ENCODE peak calls at places on chromosomes 3 and 15, in six cellular contexts. One of them, this sample, is unnamed.

GRCh38 chr3:116112686-116113085 is 332.6 kb downstream of the LSAMP start:
- DNase-seq in IMR-90: peak
- DNase-seq in H9: no peak
- DNase-seq in neuronal stem cell: no peak
- DNase-seq in H1: no peak
- DNase-seq in trophoblast cell: no peak
- DNase-seq in this sample: peak

GRCh38 chr3:71580636-71581215 is 2.8 kb downstream of the FOXP1 start:
- DNase-seq in IMR-90: no peak
- DNase-seq in H9: no peak
- DNase-seq in neuronal stem cell: no peak
- DNase-seq in H1: no peak
- DNase-seq in trophoblast cell: no peak
- DNase-seq in this sample: no peak

GRCh38 chr3:195900426-195901355 is 7.7 kb downstream of the TNK2 start:
- DNase-seq in IMR-90: peak
- DNase-seq in H9: no peak
- DNase-seq in neuronal stem cell: no peak
- DNase-seq in H1: no peak
- DNase-seq in trophoblast cell: no peak
- DNase-seq in this sample: no peak

GRCh38 chr3:46705751-46706572 is 4.8 kb downstream of the TMIE start:
- DNase-seq in IMR-90: peak
- DNase-seq in H9: no peak
- DNase-seq in neuronal stem cell: no peak
- DNase-seq in H1: no peak
- DNase-seq in trophoblast cell: peak
- DNase-seq in this sample: peak

GRCh38 chr3:100720423-100720822 is 11.1 kb downstream of the TFG start:
- DNase-seq in IMR-90: no peak
- DNase-seq in H9: peak
- DNase-seq in neuronal stem cell: peak
- DNase-seq in H1: peak
- DNase-seq in trophoblast cell: no peak
- DNase-seq in this sample: no peak

GRCh38 chr15:78264304-78265136 is at the start of gene DNAJA4:
- DNase-seq in IMR-90: no peak
- DNase-seq in H9: peak
- DNase-seq in neuronal stem cell: no peak
- DNase-seq in H1: peak
- DNase-seq in trophoblast cell: no peak
- DNase-seq in this sample: no peak

GRCh38 chr3:10291641-10292040 is 1.1 kb downstream of the GHRL start:
- DNase-seq in IMR-90: no peak
- DNase-seq in H9: no peak
- DNase-seq in neuronal stem cell: no peak
- DNase-seq in H1: no peak
- DNase-seq in trophoblast cell: no peak
- DNase-seq in this sample: no peak

GRCh38 chr15:41480396-41481140 is 13.1 kb upstream of the ITPKA start:
- DNase-seq in IMR-90: no peak
- DNase-seq in H9: no peak
- DNase-seq in neuronal stem cell: no peak
- DNase-seq in H1: no peak
- DNase-seq in trophoblast cell: no peak
- DNase-seq in this sample: no peak

GRCh38 chr3:184908859-184909258 is 96.9 kb downstream of the VPS8 start:
- DNase-seq in IMR-90: no peak
- DNase-seq in H9: peak
- DNase-seq in neuronal stem cell: no peak
- DNase-seq in H1: no peak
- DNase-seq in trophoblast cell: no peak
- DNase-seq in this sample: no peak

GRCh38 chr3:57793737-57794187 is 37.7 kb downstream of the SLMAP start:
- DNase-seq in IMR-90: peak
- DNase-seq in H9: no peak
- DNase-seq in neuronal stem cell: no peak
- DNase-seq in H1: no peak
- DNase-seq in trophoblast cell: no peak
- DNase-seq in this sample: peak

GRCh38 chr3:39468108-39468436 is 592 bp downstream of the MOBP start:
- DNase-seq in IMR-90: no peak
- DNase-seq in H9: no peak
- DNase-seq in neuronal stem cell: no peak
- DNase-seq in H1: no peak
- DNase-seq in trophoblast cell: no peak
- DNase-seq in this sample: no peak

GRCh38 chr3:192409203-192409837 is 318.0 kb downstream of the FGF12 start:
- DNase-seq in IMR-90: no peak
- DNase-seq in H9: peak
- DNase-seq in neuronal stem cell: peak
- DNase-seq in H1: peak
- DNase-seq in trophoblast cell: no peak
- DNase-seq in this sample: peak

GRCh38 chr15:52208306-52208946 is 17.2 kb upstream of the GNB5 start:
- DNase-seq in IMR-90: peak
- DNase-seq in H9: peak
- DNase-seq in neuronal stem cell: peak
- DNase-seq in H1: peak
- DNase-seq in trophoblast cell: peak
- DNase-seq in this sample: peak

GRCh38 chr3:52934626-52935530 is 37.5 kb upstream of the STIMATE start:
- DNase-seq in IMR-90: peak
- DNase-seq in H9: peak
- DNase-seq in neuronal stem cell: peak
- DNase-seq in H1: no peak
- DNase-seq in trophoblast cell: peak
- DNase-seq in this sample: peak

GRCh38 chr3:58537412-58538301 is 667 bp upstream of the ACOX2 start:
- DNase-seq in IMR-90: no peak
- DNase-seq in H9: no peak
- DNase-seq in neuronal stem cell: no peak
- DNase-seq in H1: no peak
- DNase-seq in trophoblast cell: no peak
- DNase-seq in this sample: peak

GRCh38 chr3:125585595-125586223 is 9.6 kb downstream of the OSBPL11 start:
- DNase-seq in IMR-90: peak
- DNase-seq in H9: peak
- DNase-seq in neuronal stem cell: peak
- DNase-seq in H1: peak
- DNase-seq in trophoblast cell: peak
- DNase-seq in this sample: peak

GRCh38 chr3:155846119-155846518 is 8.1 kb downstream of the SLC33A1 start:
- DNase-seq in IMR-90: no peak
- DNase-seq in H9: no peak
- DNase-seq in neuronal stem cell: no peak
- DNase-seq in H1: no peak
- DNase-seq in trophoblast cell: no peak
- DNase-seq in this sample: no peak

GRCh38 chr3:94529821-94530220 is 467.0 kb downstream of the NSUN3 start:
- DNase-seq in IMR-90: no peak
- DNase-seq in H9: no peak
- DNase-seq in neuronal stem cell: no peak
- DNase-seq in H1: no peak
- DNase-seq in trophoblast cell: no peak
- DNase-seq in this sample: no peak

GRCh38 chr3:24867783-24868182 is 373.1 kb upstream of the THRB start:
- DNase-seq in IMR-90: no peak
- DNase-seq in H9: no peak
- DNase-seq in neuronal stem cell: no peak
- DNase-seq in H1: no peak
- DNase-seq in trophoblast cell: peak
- DNase-seq in this sample: no peak

GRCh38 chr3:16448691-16449090 is 64.8 kb downstream of the RFTN1 start:
- DNase-seq in IMR-90: peak
- DNase-seq in H9: peak
- DNase-seq in neuronal stem cell: no peak
- DNase-seq in H1: no peak
- DNase-seq in trophoblast cell: peak
- DNase-seq in this sample: peak

GRCh38 chr3:143120716-143121239 is 1.2 kb downstream of the CHST2 start:
- DNase-seq in IMR-90: peak
- DNase-seq in H9: peak
- DNase-seq in neuronal stem cell: peak
- DNase-seq in H1: peak
- DNase-seq in trophoblast cell: peak
- DNase-seq in this sample: peak

GRCh38 chr15:66617137-66618090 is 51.6 kb upstream of the LCTL start:
- DNase-seq in IMR-90: peak
- DNase-seq in H9: no peak
- DNase-seq in neuronal stem cell: no peak
- DNase-seq in H1: no peak
- DNase-seq in trophoblast cell: no peak
- DNase-seq in this sample: peak

GRCh38 chr15:87764461-87765236 is 491.9 kb downstream of the NTRK3 start:
- DNase-seq in IMR-90: peak
- DNase-seq in H9: no peak
- DNase-seq in neuronal stem cell: peak
- DNase-seq in H1: no peak
- DNase-seq in trophoblast cell: no peak
- DNase-seq in this sample: peak

GRCh38 chr3:14403636-14404395 is 1.4 kb downstream of the SLC6A6 start:
- DNase-seq in IMR-90: no peak
- DNase-seq in H9: no peak
- DNase-seq in neuronal stem cell: no peak
- DNase-seq in H1: no peak
- DNase-seq in trophoblast cell: no peak
- DNase-seq in this sample: peak

GRCh38 chr3:42488687-42489086 is 13.8 kb upstream of the VIPR1 start:
- DNase-seq in IMR-90: no peak
- DNase-seq in H9: peak
- DNase-seq in neuronal stem cell: no peak
- DNase-seq in H1: no peak
- DNase-seq in trophoblast cell: no peak
- DNase-seq in this sample: no peak

GRCh38 chr15:70234256-70234965 is 136.7 kb upstream of the TLE3 start:
- DNase-seq in IMR-90: peak
- DNase-seq in H9: peak
- DNase-seq in neuronal stem cell: no peak
- DNase-seq in H1: no peak
- DNase-seq in trophoblast cell: peak
- DNase-seq in this sample: peak

DNA sequence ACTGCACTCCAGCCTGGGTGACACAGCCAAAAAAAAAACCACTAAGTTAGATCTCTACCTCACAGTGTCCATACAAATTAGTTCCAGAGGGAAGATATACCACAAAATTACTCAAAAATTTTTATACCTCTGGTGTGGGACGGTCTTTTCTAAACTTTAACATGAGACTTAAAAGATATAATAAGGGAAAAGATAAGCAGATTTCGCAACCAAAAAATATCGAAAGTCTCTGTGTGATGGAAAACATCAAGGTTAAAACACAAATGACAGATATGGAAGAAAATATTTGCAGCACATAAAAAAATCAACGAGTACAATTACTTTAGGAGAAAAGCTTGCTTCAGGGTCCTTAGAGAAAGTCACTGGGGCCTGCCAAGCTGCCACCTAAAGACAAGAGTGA is 10.5 kb downstream of the HDDC3 start:
- DNase-seq in IMR-90: no peak
- DNase-seq in H9: no peak
- DNase-seq in neuronal stem cell: no peak
- DNase-seq in H1: no peak
- DNase-seq in trophoblast cell: no peak
- DNase-seq in this sample: no peak
- H3K14ac ChIP-seq in IMR-90: no peak
- H3K14ac ChIP-seq in H9: no peak
- H3K14ac ChIP-seq in neuronal stem cell: no peak
- H3K14ac ChIP-seq in H1: no peak
- H3K14ac ChIP-seq in trophoblast cell: no peak
- H3K14ac ChIP-seq in this sample: no peak

GRCh38 chr3:121981473-121981872 is 40.6 kb downstream of the ILDR1 start:
- DNase-seq in IMR-90: no peak
- DNase-seq in H9: no peak
- DNase-seq in neuronal stem cell: no peak
- DNase-seq in H1: no peak
- DNase-seq in trophoblast cell: no peak
- DNase-seq in this sample: no peak
- H2AK5ac ChIP-seq in IMR-90: no peak
- H2AK5ac ChIP-seq in H9: no peak
- H2AK5ac ChIP-seq in neuronal stem cell: no peak
- H2AK5ac ChIP-seq in H1: no peak
- H2AK5ac ChIP-seq in trophoblast cell: no peak
- H2AK5ac ChIP-seq in this sample: no peak

GRCh38 chr3:32667072-32667582 is 17.9 kb upstream of the CNOT10 start:
- DNase-seq in IMR-90: no peak
- DNase-seq in H9: no peak
- DNase-seq in neuronal stem cell: no peak
- DNase-seq in H1: no peak
- DNase-seq in trophoblast cell: no peak
- DNase-seq in this sample: no peak

GRCh38 chr3:32660634-32661033 is 24.4 kb upstream of the CNOT10 start:
- DNase-seq in IMR-90: no peak
- DNase-seq in H9: no peak
- DNase-seq in neuronal stem cell: no peak
- DNase-seq in H1: no peak
- DNase-seq in trophoblast cell: no peak
- DNase-seq in this sample: no peak

GRCh38 chr3:32662638-32663037 is 22.4 kb upstream of the CNOT10 start:
- DNase-seq in IMR-90: no peak
- DNase-seq in H9: no peak
- DNase-seq in neuronal stem cell: no peak
- DNase-seq in H1: no peak
- DNase-seq in trophoblast cell: no peak
- DNase-seq in this sample: no peak
- H3K27ac ChIP-seq in IMR-90: no peak
- H3K27ac ChIP-seq in H9: no peak
- H3K27ac ChIP-seq in neuronal stem cell: no peak
- H3K27ac ChIP-seq in H1: no peak
- H3K27ac ChIP-seq in trophoblast cell: no peak
- H3K27ac ChIP-seq in this sample: no peak

DNA sequence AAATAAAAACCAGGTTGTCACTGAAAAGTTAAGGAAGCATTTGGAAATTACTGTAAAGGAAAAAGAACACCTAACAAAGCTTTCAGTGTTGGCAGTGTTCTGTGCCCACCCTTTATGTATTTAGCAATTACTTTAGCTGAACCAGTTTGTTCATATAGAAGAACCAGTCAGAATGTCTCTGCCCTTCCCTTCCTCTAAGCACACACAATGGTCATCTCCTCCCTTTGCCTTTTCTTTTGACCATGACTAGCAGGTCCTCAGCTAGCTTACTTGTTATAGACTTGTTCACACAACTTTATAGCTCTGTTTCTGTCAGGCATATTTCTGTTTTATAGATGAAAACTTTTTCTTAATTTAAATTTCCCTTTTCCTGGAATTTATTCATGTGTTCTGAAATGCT is 59.6 kb downstream of the AKAP13 start:
- DNase-seq in IMR-90: no peak
- DNase-seq in H9: no peak
- DNase-seq in neuronal stem cell: no peak
- DNase-seq in H1: no peak
- DNase-seq in trophoblast cell: no peak
- DNase-seq in this sample: no peak
- H3K14ac ChIP-seq in IMR-90: no peak
- H3K14ac ChIP-seq in H9: no peak
- H3K14ac ChIP-seq in neuronal stem cell: no peak
- H3K14ac ChIP-seq in H1: no peak
- H3K14ac ChIP-seq in trophoblast cell: no peak
- H3K14ac ChIP-seq in this sample: no peak

GRCh38 chr15:65369148-65369547 is 8.7 kb downstream of the IGDCC3 start:
- DNase-seq in IMR-90: no peak
- DNase-seq in H9: no peak
- DNase-seq in neuronal stem cell: no peak
- DNase-seq in H1: no peak
- DNase-seq in trophoblast cell: no peak
- DNase-seq in this sample: no peak
- H2AK5ac ChIP-seq in IMR-90: no peak
- H2AK5ac ChIP-seq in H9: no peak
- H2AK5ac ChIP-seq in neuronal stem cell: peak
- H2AK5ac ChIP-seq in H1: peak
- H2AK5ac ChIP-seq in trophoblast cell: peak
- H2AK5ac ChIP-seq in this sample: no peak

This sample was measured in mesenchymal stem cell.